ENCODE peak calls at places on chromosomes 3 and 15, in four cellular contexts. One of them, this sample, is unnamed.
A peak's percentile ranks its signal among the peaks of the same experiment; 100 is the strongest.

GRCh38 chr15:90893175-90894090 is 9.1 kb downstream of the FES start:
- ATAC-seq in HCT116: peak; percentile 92
- ATAC-seq in CD8-positive, alpha-beta T cell: no peak
- ATAC-seq in upper lobe of right lung: no peak
- ATAC-seq in this sample: no peak

GRCh38 chr3:20055020-20055775 is 15.0 kb downstream of the KAT2B start:
- ATAC-seq in HCT116: peak; percentile 41
- ATAC-seq in CD8-positive, alpha-beta T cell: no peak
- ATAC-seq in upper lobe of right lung: no peak
- ATAC-seq in this sample: no peak

GRCh38 chr3:27528798-27529197 is 44.6 kb upstream of the SLC4A7 start:
- ATAC-seq in upper lobe of right lung: no peak
- ATAC-seq in CD8-positive, alpha-beta T cell: no peak
- ATAC-seq in HCT116: no peak
- ATAC-seq in this sample: no peak

GRCh38 chr3:81666502-81667121 is 94.8 kb downstream of the GBE1 start:
- ATAC-seq in CD8-positive, alpha-beta T cell: no peak
- ATAC-seq in HCT116: no peak
- ATAC-seq in upper lobe of right lung: no peak
- ATAC-seq in this sample: no peak

GRCh38 chr3:32725721-32726120 is 40.7 kb downstream of the CNOT10 start:
- ATAC-seq in CD8-positive, alpha-beta T cell: no peak
- ATAC-seq in HCT116: no peak
- ATAC-seq in upper lobe of right lung: no peak
- ATAC-seq in this sample: no peak

GRCh38 chr3:22372292-22372949 is 621.4 kb upstream of the ZNF385D start:
- ATAC-seq in CD8-positive, alpha-beta T cell: no peak
- ATAC-seq in HCT116: no peak
- ATAC-seq in upper lobe of right lung: peak; percentile 55
- ATAC-seq in this sample: peak; percentile 63

GRCh38 chr15:29636921-29637320 is 185.3 kb downstream of the TJP1 start:
- ATAC-seq in HCT116: no peak
- ATAC-seq in upper lobe of right lung: no peak
- ATAC-seq in CD8-positive, alpha-beta T cell: no peak
- ATAC-seq in this sample: no peak

GRCh38 chr3:71537211-71537611 is 46.3 kb downstream of the FOXP1 start:
- ATAC-seq in HCT116: peak; percentile 74
- ATAC-seq in upper lobe of right lung: peak; percentile 29
- ATAC-seq in CD8-positive, alpha-beta T cell: no peak
- ATAC-seq in this sample: peak; percentile 79

GRCh38 chr15:56929389-56929788 is 10.9 kb downstream of the TCF12 start:
- ATAC-seq in upper lobe of right lung: no peak
- ATAC-seq in HCT116: peak; percentile 52
- ATAC-seq in CD8-positive, alpha-beta T cell: no peak
- ATAC-seq in this sample: no peak

GRCh38 chr15:56931674-56932507 is 13.4 kb downstream of the TCF12 start:
- ATAC-seq in upper lobe of right lung: no peak
- ATAC-seq in CD8-positive, alpha-beta T cell: peak; percentile 46
- ATAC-seq in HCT116: no peak
- ATAC-seq in this sample: no peak

GRCh38 chr15:56930663-56931313 is 12.3 kb downstream of the TCF12 start:
- ATAC-seq in CD8-positive, alpha-beta T cell: no peak
- ATAC-seq in HCT116: no peak
- ATAC-seq in upper lobe of right lung: no peak
- ATAC-seq in this sample: no peak

GRCh38 chr15:56927816-56928215 is 9.4 kb downstream of the TCF12 start:
- ATAC-seq in CD8-positive, alpha-beta T cell: no peak
- ATAC-seq in HCT116: no peak
- ATAC-seq in upper lobe of right lung: no peak
- ATAC-seq in this sample: no peak

GRCh38 chr15:56929933-56930332 is 11.5 kb downstream of the TCF12 start:
- ATAC-seq in upper lobe of right lung: no peak
- ATAC-seq in HCT116: peak; percentile 27
- ATAC-seq in CD8-positive, alpha-beta T cell: no peak
- ATAC-seq in this sample: no peak
- H3K4me1 ChIP-seq in upper lobe of right lung: peaks cover 23% of the 10 kb centered on the region
- H3K4me1 ChIP-seq in HCT116: peaks cover 19% of the 10 kb centered on the region
- H3K4me1 ChIP-seq in CD8-positive, alpha-beta T cell: peaks cover 22% of the 10 kb centered on the region
- H3K4me1 ChIP-seq in this sample: peaks cover 13% of the 10 kb centered on the region

GRCh38 chr3:68878322-68878721 is 54.0 kb downstream of the TAFA4 start:
- ATAC-seq in upper lobe of right lung: no peak
- ATAC-seq in CD8-positive, alpha-beta T cell: no peak
- ATAC-seq in HCT116: no peak
- ATAC-seq in this sample: no peak
- TF ChIP-seq CTCF in upper lobe of right lung: peak; percentile 43
- TF ChIP-seq CTCF in CD8-positive, alpha-beta T cell: no peak
- TF ChIP-seq CTCF in HCT116: peak; percentile 12
- TF ChIP-seq CTCF in this sample: peak; percentile 30

GRCh38 chr3:13195374-13195773 is 122.1 kb upstream of the IQSEC1 start:
- ATAC-seq in upper lobe of right lung: no peak
- ATAC-seq in CD8-positive, alpha-beta T cell: no peak
- ATAC-seq in HCT116: no peak
- ATAC-seq in this sample: no peak
- H3K4me1 ChIP-seq in upper lobe of right lung: no peaks in the 10 kb centered on the region
- H3K4me1 ChIP-seq in CD8-positive, alpha-beta T cell: no peaks in the 10 kb centered on the region
- H3K4me1 ChIP-seq in HCT116: no peaks in the 10 kb centered on the region
- H3K4me1 ChIP-seq in this sample: no peaks in the 10 kb centered on the region

DNA sequence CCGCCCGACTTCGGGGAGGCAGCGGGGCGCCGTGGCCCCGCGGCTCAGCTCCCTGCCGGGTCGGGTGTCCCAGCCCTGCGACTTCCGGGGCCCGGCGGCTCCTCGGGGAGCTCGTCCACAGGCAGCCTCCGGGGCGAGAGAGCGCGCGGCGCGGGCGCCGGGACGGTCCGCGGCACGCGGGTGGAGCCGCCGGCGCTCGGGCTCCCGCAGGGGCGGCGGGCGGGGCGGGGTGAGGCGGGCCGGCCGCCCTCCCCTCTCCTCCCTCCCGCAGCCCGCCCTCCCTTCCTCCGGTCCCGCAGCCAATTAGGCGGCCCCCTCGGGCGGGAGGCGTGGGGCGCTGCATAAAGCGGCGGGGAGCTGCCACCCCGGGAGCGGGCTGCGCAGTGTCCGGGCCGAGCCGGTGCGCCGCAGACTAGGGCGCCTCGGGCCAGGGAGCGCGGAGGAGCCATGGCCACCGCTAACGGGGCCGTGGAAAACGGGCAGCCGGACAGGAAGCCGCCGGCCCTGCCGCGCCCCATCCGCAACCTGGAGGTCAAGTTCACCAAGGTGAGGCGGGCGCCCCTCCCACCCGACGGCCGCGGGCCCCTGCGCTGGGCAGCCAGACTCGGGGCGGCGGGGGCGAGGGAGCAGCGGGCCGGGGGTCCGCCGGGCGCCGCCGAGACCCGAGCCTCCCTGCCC is at the start of gene ALDH1A3:
- ATAC-seq in upper lobe of right lung: peak; percentile 80
- ATAC-seq in CD8-positive, alpha-beta T cell: peak; percentile 29
- ATAC-seq in HCT116: peak; percentile 82
- ATAC-seq in this sample: peak; percentile 88
- TF ChIP-seq CTCF in upper lobe of right lung: no peak
- TF ChIP-seq CTCF in CD8-positive, alpha-beta T cell: no peak
- TF ChIP-seq CTCF in HCT116: no peak
- TF ChIP-seq CTCF in this sample: no peak

DNA sequence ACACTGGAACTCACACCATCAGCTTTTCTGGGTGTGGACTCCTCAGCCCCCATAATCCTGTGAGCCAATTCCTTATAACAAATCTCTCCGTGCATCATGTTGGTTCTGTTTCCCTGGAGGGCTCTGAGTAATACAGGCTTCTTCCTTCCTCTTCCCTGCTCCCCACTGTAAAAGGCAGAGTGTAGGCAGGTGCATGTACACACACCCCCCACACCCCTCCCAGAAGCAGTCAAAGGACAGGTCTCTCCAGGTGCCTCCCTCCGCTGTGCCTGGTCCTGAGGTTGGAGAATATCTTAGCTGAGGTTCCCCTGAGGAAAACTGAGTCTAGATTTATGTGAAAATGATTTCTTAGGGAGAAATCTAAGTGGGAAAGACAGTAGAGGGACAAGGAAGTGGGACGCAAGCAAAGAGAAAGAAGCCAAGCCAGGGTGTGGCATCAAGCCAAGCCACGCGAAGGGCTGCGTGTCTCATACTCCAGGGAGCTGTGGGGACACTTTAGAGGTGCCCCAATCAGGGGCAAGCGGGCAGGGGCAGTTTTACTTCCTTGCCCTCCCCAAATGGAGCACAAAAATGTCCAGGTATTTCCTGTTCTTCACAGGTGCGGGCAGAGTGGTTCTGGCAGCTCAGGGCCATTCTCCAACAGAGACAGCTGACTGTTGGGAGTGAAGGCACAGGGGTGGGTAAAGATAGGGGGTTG is 86.6 kb downstream of the HMG20A start:
- ATAC-seq in CD8-positive, alpha-beta T cell: no peak
- ATAC-seq in HCT116: peak; percentile 43
- ATAC-seq in upper lobe of right lung: peak; percentile 36
- ATAC-seq in this sample: no peak
- H3K4me1 ChIP-seq in CD8-positive, alpha-beta T cell: no peaks in the 10 kb centered on the region
- H3K4me1 ChIP-seq in HCT116: peaks cover 32% of the 10 kb centered on the region
- H3K4me1 ChIP-seq in upper lobe of right lung: peaks cover 39% of the 10 kb centered on the region
- H3K4me1 ChIP-seq in this sample: peaks cover 17% of the 10 kb centered on the region

GRCh38 chr3:170809975-170810357 is 60.0 kb downstream of the RPL22L1 start:
- ATAC-seq in CD8-positive, alpha-beta T cell: no peak
- ATAC-seq in HCT116: peak; percentile 29
- ATAC-seq in upper lobe of right lung: no peak
- ATAC-seq in this sample: no peak

GRCh38 chr3:170808041-170808440 is 62.0 kb downstream of the RPL22L1 start:
- ATAC-seq in CD8-positive, alpha-beta T cell: no peak
- ATAC-seq in upper lobe of right lung: no peak
- ATAC-seq in HCT116: no peak
- ATAC-seq in this sample: no peak

GRCh38 chr3:170806676-170807075 is 63.3 kb downstream of the RPL22L1 start:
- ATAC-seq in CD8-positive, alpha-beta T cell: no peak
- ATAC-seq in upper lobe of right lung: no peak
- ATAC-seq in HCT116: no peak
- ATAC-seq in this sample: no peak

GRCh38 chr3:170811515-170811914 is 58.5 kb downstream of the RPL22L1 start:
- ATAC-seq in CD8-positive, alpha-beta T cell: no peak
- ATAC-seq in HCT116: no peak
- ATAC-seq in upper lobe of right lung: no peak
- ATAC-seq in this sample: no peak

DNA sequence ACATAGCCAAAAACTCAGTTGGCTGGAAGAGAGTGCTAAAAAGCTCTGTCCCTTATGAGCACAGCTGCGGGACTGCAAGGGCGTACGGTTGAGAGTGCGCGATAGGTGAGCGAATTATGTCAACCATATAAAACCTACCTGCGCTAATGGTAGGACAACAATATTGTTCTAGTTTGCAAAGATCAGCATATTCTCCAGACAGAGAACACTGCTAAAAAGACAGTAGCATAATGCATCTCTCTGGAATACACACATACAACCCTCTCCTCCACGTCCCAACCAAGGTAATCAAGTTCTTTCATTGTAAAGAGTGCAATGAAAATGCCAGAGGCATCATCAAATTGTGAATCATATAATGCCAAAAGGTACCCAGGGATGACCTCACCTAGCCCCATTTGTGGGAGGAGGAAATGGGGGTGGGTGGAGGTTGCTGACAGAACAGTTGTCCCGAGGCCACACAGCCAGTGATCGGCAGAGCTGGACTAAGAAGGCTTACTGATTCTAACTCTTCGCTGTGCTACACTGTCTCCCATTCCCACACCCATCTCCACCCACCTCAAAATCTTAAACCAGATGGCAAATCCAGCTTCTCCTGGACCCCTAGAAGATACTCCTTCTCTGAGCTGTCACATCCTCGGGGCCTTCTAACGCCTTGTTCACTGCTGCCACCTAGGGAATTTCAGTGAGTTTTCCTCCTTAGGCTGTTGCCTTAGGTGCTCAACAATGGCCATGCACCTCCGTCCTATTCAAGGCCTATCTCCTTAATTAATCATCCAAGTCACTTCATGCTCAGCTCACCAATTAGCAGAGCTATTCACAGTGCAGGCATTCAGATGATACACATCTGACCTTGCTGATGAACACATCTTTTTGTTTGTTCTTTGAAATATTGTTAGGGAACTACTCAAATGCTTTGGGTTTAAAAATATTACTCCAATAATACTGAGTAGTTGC is 60.7 kb downstream of the RPL22L1 start:
- ATAC-seq in HCT116: peak; percentile 94
- ATAC-seq in upper lobe of right lung: peak; percentile 55
- ATAC-seq in CD8-positive, alpha-beta T cell: no peak
- ATAC-seq in this sample: no peak
- TF ChIP-seq CTCF in HCT116: peak; percentile 72
- TF ChIP-seq CTCF in upper lobe of right lung: peak; percentile 39
- TF ChIP-seq CTCF in CD8-positive, alpha-beta T cell: no peak
- TF ChIP-seq CTCF in this sample: no peak

DNA sequence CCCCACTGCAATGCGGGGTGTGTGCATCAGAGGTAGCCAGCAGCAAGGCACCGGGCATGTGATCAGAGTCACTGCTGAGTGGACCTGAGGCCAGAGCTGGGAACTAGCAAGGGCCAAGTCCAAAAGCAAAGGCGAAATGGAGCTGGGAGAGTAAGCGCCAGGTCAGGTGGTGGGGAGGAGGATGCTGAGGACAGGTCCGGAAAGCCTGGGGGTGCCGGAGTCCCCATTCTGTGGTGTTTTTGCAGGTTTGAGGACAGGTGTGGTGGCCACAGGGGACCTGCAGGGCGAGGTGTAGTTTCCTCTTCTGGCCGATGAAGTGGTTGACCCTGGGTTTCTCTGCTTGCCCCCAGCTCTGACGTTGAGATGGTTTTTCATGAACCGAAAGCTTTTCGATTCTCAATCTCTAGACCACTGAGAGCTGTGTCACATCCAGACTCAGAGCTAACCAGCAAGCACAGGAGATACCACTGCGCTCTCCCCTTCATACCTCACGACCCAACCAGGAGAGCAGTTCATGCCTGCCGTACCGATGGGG is 35.0 kb upstream of the HES1 start:
- ATAC-seq in HCT116: no peak
- ATAC-seq in CD8-positive, alpha-beta T cell: no peak
- ATAC-seq in upper lobe of right lung: no peak
- ATAC-seq in this sample: no peak
- H3K4me1 ChIP-seq in HCT116: peaks cover 13% of the 10 kb centered on the region
- H3K4me1 ChIP-seq in CD8-positive, alpha-beta T cell: peaks cover 11% of the 10 kb centered on the region
- H3K4me1 ChIP-seq in upper lobe of right lung: peaks cover 5% of the 10 kb centered on the region
- H3K4me1 ChIP-seq in this sample: peaks cover 4% of the 10 kb centered on the region

This sample was measured in gastroesophageal sphincter.